ENCODE peak calls at places on chromosome 5, in nine cellular contexts. C is kidney glomerular epithelial cell; H is activated CD4-positive, alpha-beta memory T cell treated with anti-CD3 and anti-CD28 coated beads, Interleukin-2, amount 10 ng/mL, durations not matched to agents 7 days and 5 days; K is posterior cingulate gyrus; E is NCI-H69; W is stimulated activated CD4-positive, alpha-beta T cell treated with anti-CD3 and anti-CD28 coated beads, Interleukin-2, amount 100 ng/mL, for 24 hours; S is AG08396; B is effector CD4-positive, alpha-beta T cell; A is NCI-H1930. M is an unnamed sample.

GRCh38 chr5:140347382-140347781 is 979 bp upstream of the HBEGF start:
- DNase-seq in C (no peak), S (no peak), W (no peak), A (no peak), E (no peak), H (no peak), K (no peak), B (no peak), M (no peak)

GRCh38 chr5:172335721-172336120 is 52.2 kb upstream of the UBTD2 start:
- DNase-seq in W (no peak), A (no peak), C (no peak), K (no peak), B (no peak), S (no peak), H (no peak), E (no peak), M (no peak)

GRCh38 chr5:154189256-154189818 is 1.2 kb upstream of the GALNT10 start:
- DNase-seq in H (peak; percentile 25), W (no peak), S (peak; percentile 26), A (no peak), B (no peak), K (no peak), C (peak; percentile 23), E (peak; percentile 61), M (no peak)

GRCh38 chr5:127871448-127872153 is 168.4 kb downstream of the CCDC192 start:
- DNase-seq in C (peak; percentile 34), B (no peak), E (no peak), W (no peak), K (no peak), H (no peak), S (no peak), A (no peak), M (peak; percentile 69)

GRCh38 chr5:178277346-178277745 is 44.7 kb upstream of the PHYKPL start:
- DNase-seq in S (no peak), B (no peak), A (no peak), W (no peak), H (no peak), K (no peak), C (no peak), E (no peak), M (no peak)

GRCh38 chr5:91632871-91633270 is 249.8 kb upstream of the ARRDC3 start:
- DNase-seq in W (no peak), K (no peak), A (no peak), H (no peak), S (no peak), E (peak; percentile 79), B (no peak), C (no peak), M (no peak)

GRCh38 chr5:124240732-124241131 is 505.7 kb downstream of the ZNF608 start:
- DNase-seq in K (no peak), B (no peak), W (no peak), H (no peak), A (no peak), S (no peak), E (no peak), C (no peak), M (no peak)

GRCh38 chr5:14428302-14429081 is 153.1 kb upstream of the OTULINL start:
- DNase-seq in C (no peak), K (no peak), S (no peak), W (no peak), E (peak; percentile 91), A (no peak), H (no peak), B (no peak), M (peak; percentile 46)

GRCh38 chr5:139646111-139646510 is 2.0 kb upstream of the CXXC5 start:
- DNase-seq in A (no peak), C (no peak), H (no peak), S (no peak), W (no peak), E (no peak), K (no peak), B (no peak), M (no peak)

GRCh38 chr5:168219515-168220410 is 71.7 kb upstream of the WWC1 start:
- DNase-seq in W (peak; percentile 33), B (peak; percentile 11), K (peak; percentile 53), S (peak; percentile 73), H (peak; percentile 37), C (peak; percentile 48), E (peak; percentile 82), A (peak; percentile 23), M (peak; percentile 81)

GRCh38 chr5:72465068-72465467 is 42.1 kb downstream of the ZNF366 start:
- DNase-seq in K (no peak), B (no peak), E (no peak), H (no peak), A (no peak), C (no peak), S (no peak), W (no peak), M (no peak)

GRCh38 chr5:173498286-173498685 is 118.2 kb downstream of the BOD1 start:
- DNase-seq in A (no peak), B (no peak), S (peak; percentile 60), E (no peak), K (no peak), H (no peak), C (peak; percentile 9), W (no peak), M (peak; percentile 83)

GRCh38 chr5:138789771-138790242 is 36.6 kb downstream of the CTNNA1 start:
- DNase-seq in K (no peak), H (no peak), B (no peak), A (peak; percentile 0), W (no peak), S (peak; percentile 43), E (peak; percentile 73), C (no peak), M (peak; percentile 43)

GRCh38 chr5:1667648-1668140 is 131.9 kb downstream of the MRPL36 start:
- DNase-seq in A (no peak), B (no peak), C (no peak), S (no peak), H (no peak), E (peak; percentile 42), K (no peak), W (no peak), M (no peak)

GRCh38 chr5:79436821-79437220 is 77.1 kb downstream of the HOMER1 start:
- DNase-seq in W (no peak), H (no peak), A (no peak), E (no peak), S (no peak), C (peak; percentile 10), K (no peak), B (no peak), M (peak; percentile 9)

GRCh38 chr5:51882647-51883046 is 499.4 kb downstream of the ISL1 start:
- DNase-seq in E (peak; percentile 51), C (no peak), K (no peak), B (no peak), A (no peak), H (no peak), S (no peak), W (no peak), M (no peak)

GRCh38 chr5:153569036-153569435 is 78.6 kb downstream of the GRIA1 start:
- DNase-seq in C (no peak), H (no peak), E (no peak), S (no peak), A (no peak), K (no peak), W (no peak), B (no peak), M (no peak)

GRCh38 chr5:158942217-158942616 is 157.5 kb downstream of the EBF1 start:
- DNase-seq in B (no peak), A (no peak), E (no peak), C (no peak), K (no peak), S (no peak), W (no peak), H (no peak), M (no peak)

GRCh38 chr5:60014331-60014730 is 120.8 kb upstream of the PDE4D start:
- DNase-seq in A (no peak), S (no peak), C (no peak), K (no peak), B (no peak), E (no peak), W (no peak), H (no peak), M (no peak)

GRCh38 chr5:81850494-81850893 is 99.6 kb upstream of the SSBP2 start:
- DNase-seq in K (no peak), A (no peak), H (no peak), W (no peak), S (peak; percentile 12), E (peak; percentile 38), B (no peak), C (no peak), M (peak; percentile 34)

GRCh38 chr5:16937023-16937379 is 913 bp upstream of the MYO10 start:
- DNase-seq in H (no peak), K (no peak), A (no peak), S (no peak), W (no peak), C (no peak), E (peak; percentile 68), B (no peak), M (no peak)

GRCh38 chr5:177473461-177473991 is at the start of gene DBN1:
- DNase-seq in E (peak; percentile 86), W (no peak), A (no peak), S (peak; percentile 92), B (no peak), C (peak; percentile 47), H (no peak), K (peak; percentile 38), M (peak; percentile 43)

GRCh38 chr5:37740331-37741066 is 99.3 kb downstream of the GDNF start:
- DNase-seq in K (no peak), W (no peak), A (no peak), H (no peak), B (no peak), S (peak; percentile 28), C (peak; percentile 37), E (no peak), M (peak; percentile 73)

GRCh38 chr5:133274597-133274935 is 222.8 kb downstream of the HSPA4 start:
- DNase-seq in K (no peak), C (no peak), S (no peak), B (no peak), H (no peak), A (no peak), E (peak; percentile 86), W (no peak), M (peak; percentile 2)

GRCh38 chr5:17723876-17724275 is 89.6 kb downstream of the TAF11L14 start:
- DNase-seq in S (no peak), K (no peak), H (no peak), A (no peak), C (no peak), B (no peak), W (no peak), E (peak; percentile 17), M (no peak)

GRCh38 chr5:66498791-66499207 is 97.4 kb upstream of the MAST4 start:
- DNase-seq in B (no peak), W (no peak), C (no peak), A (no peak), H (no peak), E (peak; percentile 68), S (peak; percentile 10), K (no peak), M (peak; percentile 54)

GRCh38 chr5:140835622-140836510 is 1.8 kb downstream of the PCDHA7 start:
- DNase-seq in B (no peak), H (no peak), E (no peak), A (no peak), S (no peak), K (no peak), W (no peak), C (no peak), M (no peak)

GRCh38 chr5:66796306-66797292 is 200.4 kb downstream of the MAST4 start:
- DNase-seq in H (no peak), S (peak; percentile 15), E (peak; percentile 96), C (no peak), W (no peak), A (no peak), K (no peak), B (no peak), M (peak; percentile 20)

GRCh38 chr5:98586581-98586980 is 186.9 kb upstream of the RGMB start:
- DNase-seq in K (no peak), B (no peak), C (no peak), A (no peak), W (no peak), H (no peak), S (no peak), E (peak; percentile 13), M (no peak)

GRCh38 chr5:59773286-59773685 is 120.2 kb downstream of the PDE4D start:
- DNase-seq in S (no peak), C (peak; percentile 10), B (no peak), A (no peak), K (no peak), W (no peak), E (peak; percentile 50), H (no peak), M (no peak)

GRCh38 chr5:153782589-153783238 is 256.0 kb downstream of the FAM114A2 start:
- DNase-seq in K (no peak), C (no peak), A (no peak), B (no peak), E (no peak), W (no peak), H (no peak), S (no peak), M (no peak)

M was measured in fibroblast of the aortic adventitia.